ENCODE peak calls at places on chromosomes 1 and 21, in eight cellular contexts. J is H9, Q is right atrium auricular region, Y is ovary, A is astrocyte of the spinal cord, B is omental fat pad, S is glutamatergic neuron, X is heart left ventricle. G is an unnamed sample.
A peak's percentile ranks its signal among the peaks of the same experiment; 100 is the strongest.

GRCh38 chr1:218634212-218634611 is 289.1 kb downstream of the TGFB2 start:
- DNase-seq in Q (no peak), X (no peak), J (no peak), Y (no peak), B (no peak), S (no peak), A (no peak), G (no peak)

GRCh38 chr21:20186186-20186585 is 812.0 kb upstream of the NCAM2 start:
- DNase-seq in S (no peak), A (no peak), B (no peak), J (no peak), Y (no peak), Q (no peak), X (no peak), G (no peak)

GRCh38 chr1:197029749-197030148 is 37.3 kb downstream of the F13B start:
- DNase-seq in Y (no peak), X (no peak), J (no peak), A (no peak), Q (no peak), B (no peak), S (no peak), G (no peak)

GRCh38 chr1:2124446-2125198 is 70.0 kb downstream of the FAAP20 start:
- DNase-seq in X (peak; percentile 28), Y (no peak), A (no peak), S (no peak), J (no peak), Q (no peak), B (no peak), G (no peak)

GRCh38 chr1:174769961-174770549 is 229.7 kb upstream of the CACYBP start:
- DNase-seq in Q (no peak), X (no peak), B (no peak), S (no peak), J (no peak), Y (no peak), A (peak; percentile 63), G (peak; percentile 23)

GRCh38 chr1:150537732-150538684 is 11.2 kb upstream of the ADAMTSL4 start:
- DNase-seq in J (peak; percentile 82), X (no peak), S (peak; percentile 18), Y (no peak), Q (no peak), A (peak; percentile 67), B (no peak), G (no peak)

GRCh38 chr1:7646981-7647901 is 123.9 kb upstream of the VAMP3 start:
- DNase-seq in J (peak; percentile 69), A (peak; percentile 43), Y (peak; percentile 44), S (peak; percentile 89), Q (no peak), B (peak; percentile 54), X (peak; percentile 82), G (peak; percentile 76)

GRCh38 chr1:178651742-178652141 is 73.3 kb upstream of the RALGPS2 start:
- DNase-seq in Q (no peak), J (no peak), X (no peak), B (no peak), S (no peak), A (peak; percentile 15), Y (no peak), G (no peak)

GRCh38 chr1:56709995-56710394 is 64.9 kb downstream of the PRKAA2 start:
- DNase-seq in B (no peak), X (no peak), J (no peak), A (no peak), Q (no peak), Y (no peak), S (no peak), G (no peak)

GRCh38 chr21:43287974-43288755 is 119.4 kb downstream of the CRYAA start:
- DNase-seq in S (no peak), X (peak; percentile 40), B (no peak), Q (no peak), A (no peak), Y (no peak), J (no peak), G (no peak)

GRCh38 chr1:184387871-184388670 is 1.2 kb downstream of the C1orf21 start:
- DNase-seq in Y (peak; percentile 40), J (no peak), A (peak; percentile 64), X (peak; percentile 62), S (peak; percentile 41), B (no peak), Q (peak; percentile 63), G (peak; percentile 50)

GRCh38 chr1:228403231-228403631 is 3.4 kb downstream of the TRIM11 start:
- DNase-seq in Y (no peak), B (no peak), X (no peak), J (peak; percentile 13), A (no peak), Q (no peak), S (no peak), G (no peak)

GRCh38 chr1:9120312-9120958 is 8.5 kb downstream of the GPR157 start:
- DNase-seq in Y (no peak), Q (no peak), X (no peak), B (no peak), S (no peak), J (no peak), A (no peak), G (no peak)

GRCh38 chr1:162740755-162741154 is 49.7 kb upstream of the HSD17B7 start:
- DNase-seq in Q (no peak), X (no peak), J (no peak), B (no peak), S (no peak), Y (no peak), A (no peak), G (no peak)

GRCh38 chr1:96962807-96963206 is 241.2 kb downstream of the PTBP2 start:
- DNase-seq in A (peak; percentile 53), Q (no peak), X (no peak), S (no peak), B (no peak), J (no peak), Y (no peak), G (no peak)

GRCh38 chr1:46487818-46488218 is 1.8 kb upstream of the DMBX1 start:
- DNase-seq in S (peak; percentile 47), X (no peak), B (no peak), Q (no peak), Y (no peak), A (no peak), J (peak; percentile 76), G (no peak)
- TF ChIP-seq CTCF in S (no peak), X (no peak), B (no peak), Q (no peak), Y (no peak), A (peak; percentile 46), J (peak; percentile 69), G (no peak)

GRCh38 chr1:40758004-40758403 is 25.6 kb upstream of the KCNQ4 start:
- DNase-seq in X (no peak), Q (no peak), S (no peak), J (no peak), A (no peak), Y (no peak), B (no peak), G (no peak)

GRCh38 chr1:40763742-40764532 is 19.6 kb upstream of the KCNQ4 start:
- DNase-seq in Y (no peak), A (no peak), J (no peak), Q (no peak), B (no peak), X (no peak), S (no peak), G (no peak)

GRCh38 chr1:40758578-40759343 is 24.8 kb upstream of the KCNQ4 start:
- DNase-seq in S (no peak), Y (no peak), X (no peak), J (no peak), Q (no peak), B (no peak), A (no peak), G (no peak)

GRCh38 chr1:40762144-40762923 is 21.3 kb upstream of the KCNQ4 start:
- DNase-seq in Q (no peak), B (no peak), S (no peak), X (no peak), A (no peak), J (no peak), Y (no peak), G (no peak)

DNA sequence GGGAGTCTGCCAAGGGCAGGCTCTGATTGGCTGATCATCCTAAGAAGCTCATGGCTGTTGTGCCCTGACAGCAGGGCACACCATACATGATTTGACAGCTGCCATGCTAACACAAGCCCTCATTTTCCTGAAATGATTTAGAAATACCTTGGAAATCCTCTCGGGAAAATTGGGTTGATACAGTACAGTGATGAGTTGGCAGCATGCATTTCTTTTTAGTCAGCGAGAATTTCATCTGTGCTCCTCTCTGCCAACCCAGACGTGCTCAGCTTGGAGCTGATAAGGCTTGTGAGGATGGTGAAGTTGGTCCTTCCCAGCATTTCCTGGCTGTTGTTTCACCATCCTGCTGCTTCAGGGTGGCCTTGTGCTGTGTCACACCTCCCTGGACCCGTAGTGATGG is 22.6 kb upstream of the KCNQ4 start:
- DNase-seq in Y (no peak), S (no peak), A (no peak), B (no peak), J (no peak), Q (no peak), X (no peak), G (no peak)
- TF ChIP-seq CTCF in Y (no peak), S (no peak), A (no peak), B (no peak), J (no peak), Q (no peak), X (no peak), G (no peak)

GRCh38 chr1:156455362-156455761 is 45.2 kb downstream of the MEF2D start:
- DNase-seq in Q (no peak), Y (no peak), B (no peak), S (no peak), A (no peak), X (no peak), J (no peak), G (no peak)

GRCh38 chr1:156452863-156453262 is 47.7 kb downstream of the MEF2D start:
- DNase-seq in Y (no peak), X (no peak), S (no peak), A (no peak), Q (no peak), J (no peak), B (no peak), G (no peak)

GRCh38 chr1:156448134-156448967 is 52.2 kb downstream of the MEF2D start:
- DNase-seq in X (no peak), B (no peak), Q (no peak), J (no peak), Y (no peak), A (no peak), S (no peak), G (no peak)

GRCh38 chr1:156456625-156457465 is 43.7 kb downstream of the MEF2D start:
- DNase-seq in J (peak; percentile 99), A (peak; percentile 95), Q (peak; percentile 99), B (peak; percentile 93), S (peak; percentile 97), Y (peak; percentile 99), X (peak; percentile 98), G (peak; percentile 98)

GRCh38 chr1:156451486-156452184 is 48.9 kb downstream of the MEF2D start:
- DNase-seq in S (no peak), B (no peak), J (no peak), Q (no peak), A (no peak), Y (no peak), X (no peak), G (no peak)
- TF ChIP-seq CTCF in S (no peak), B (no peak), J (peak; percentile 38), Q (no peak), A (peak; percentile 8), Y (no peak), X (no peak), G (no peak)

DNA sequence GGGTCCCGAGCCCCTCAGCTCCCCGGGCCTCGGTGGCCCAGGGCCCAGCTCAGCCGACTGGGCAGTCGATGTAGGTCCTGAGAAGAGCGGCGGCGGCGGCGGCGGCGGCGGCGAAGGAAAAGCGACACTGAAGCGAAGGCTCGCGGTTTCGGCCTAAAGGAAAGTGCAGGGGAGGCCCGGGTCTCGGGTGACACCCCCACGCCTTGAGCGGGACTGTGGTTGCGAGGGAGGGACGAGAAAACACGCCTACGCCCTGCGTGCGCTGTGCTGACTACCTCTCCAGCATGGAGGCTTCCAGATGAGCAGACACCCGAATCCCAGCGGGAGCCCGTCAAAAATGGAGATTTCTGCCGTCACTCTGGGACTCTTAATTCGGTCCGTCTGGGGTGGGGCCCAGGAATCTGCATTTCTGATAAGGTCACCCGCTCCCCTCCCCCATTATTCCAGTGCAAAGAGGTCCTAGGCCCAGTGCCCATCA is 31.2 kb downstream of the DNTTIP2 start:
- DNase-seq in Q (peak; percentile 77), Y (peak; percentile 67), X (peak; percentile 76), A (no peak), J (peak; percentile 69), B (peak; percentile 38), S (peak; percentile 73), G (peak; percentile 61)
- TF ChIP-seq CTCF in Q (no peak), Y (no peak), X (no peak), A (no peak), J (no peak), B (no peak), S (no peak), G (no peak)

G was measured in BE2C.